ENCODE peak calls at places on chromosomes 12 and 14, in ten cellular contexts. E is AG04449, U is IMR-90, P is lower lobe of right lung, Y is endothelial cell, C is natural killer cell, I is foreskin fibroblast, J is epithelial cell of esophagus, Q is suprapubic skin, B is neural crest cell. M is an unnamed sample.

GRCh38 chr12:67579662-67580003 is 68.9 kb upstream of the DYRK2 start:
- DNase-seq in P (no peak), C (no peak), E (no peak), U (no peak), B (no peak), J (no peak), Y (no peak), I (no peak), Q (no peak), M (no peak)

GRCh38 chr12:89373772-89374572 is 21.7 kb upstream of the DUSP6 start:
- DNase-seq in B (no peak), Q (no peak), Y (no peak), I (peak; percentile 80), U (peak; percentile 90), J (peak; percentile 82), E (no peak), C (no peak), P (no peak), M (peak; percentile 53)

GRCh38 chr14:32763673-32764072 is 175.0 kb upstream of the NPAS3 start:
- DNase-seq in Y (no peak), U (no peak), J (no peak), B (no peak), E (no peak), I (no peak), P (no peak), Q (no peak), C (no peak), M (no peak)

GRCh38 chr12:115412821-115413220 is 728.8 kb upstream of the TBX3 start:
- DNase-seq in J (no peak), Y (no peak), E (no peak), Q (no peak), U (peak; percentile 4), C (no peak), I (no peak), B (no peak), P (no peak), M (no peak)

GRCh38 chr14:55107766-55108554 is 21.1 kb upstream of the LGALS3 start:
- DNase-seq in C (no peak), E (peak; percentile 83), Y (peak; percentile 15), J (peak; percentile 92), P (peak; percentile 95), Q (peak; percentile 93), I (peak; percentile 99), B (no peak), U (peak; percentile 98), M (peak; percentile 82)

GRCh38 chr12:131505561-131505960 is 205.3 kb upstream of the SFSWAP start:
- DNase-seq in E (no peak), I (no peak), Q (no peak), P (no peak), C (no peak), J (no peak), U (no peak), B (no peak), Y (no peak), M (no peak)

GRCh38 chr12:107525719-107526554 is 159.7 kb upstream of the PWP1 start:
- DNase-seq in E (no peak), J (no peak), B (no peak), I (no peak), U (no peak), C (no peak), Q (no peak), Y (no peak), P (no peak), M (no peak)

GRCh38 chr12:110698171-110698902 is 9.4 kb upstream of the HVCN1 start:
- DNase-seq in C (peak; percentile 61), I (peak; percentile 34), Q (peak; percentile 84), U (peak; percentile 59), E (no peak), J (peak; percentile 81), P (peak; percentile 83), B (no peak), Y (peak; percentile 75), M (peak; percentile 86)

GRCh38 chr12:101608301-101609133 is 13.7 kb downstream of the MYBPC1 start:
- DNase-seq in B (no peak), I (no peak), Y (no peak), U (no peak), Q (no peak), E (no peak), J (peak; percentile 54), P (peak; percentile 57), C (no peak), M (peak; percentile 80)

GRCh38 chr14:21825845-21826244 is 152.2 kb upstream of the OR4E1 start:
- DNase-seq in J (no peak), Y (no peak), E (no peak), Q (no peak), C (no peak), U (no peak), I (no peak), B (no peak), P (no peak), M (no peak)

GRCh38 chr14:38971258-38971921 is 131.6 kb downstream of the SEC23A start:
- DNase-seq in C (no peak), I (no peak), Y (no peak), Q (no peak), J (no peak), E (no peak), U (no peak), B (no peak), P (no peak), M (no peak)

GRCh38 chr14:95326987-95327386 is 7.3 kb upstream of the CLMN start:
- DNase-seq in B (no peak), C (no peak), Q (no peak), P (no peak), E (no peak), Y (no peak), J (peak; percentile 53), U (no peak), I (no peak), M (no peak)

GRCh38 chr12:10408842-10409241 is 715 bp downstream of the KLRC4 start:
- DNase-seq in I (no peak), U (no peak), E (no peak), P (no peak), Q (no peak), Y (no peak), B (no peak), C (no peak), J (no peak), M (no peak)

GRCh38 chr12:59041241-59042121 is 121.2 kb upstream of the LRIG3 start:
- DNase-seq in Y (no peak), E (peak; percentile 78), J (peak; percentile 95), C (no peak), B (no peak), P (no peak), U (peak; percentile 96), I (peak; percentile 81), Q (no peak), M (peak; percentile 51)

DNA sequence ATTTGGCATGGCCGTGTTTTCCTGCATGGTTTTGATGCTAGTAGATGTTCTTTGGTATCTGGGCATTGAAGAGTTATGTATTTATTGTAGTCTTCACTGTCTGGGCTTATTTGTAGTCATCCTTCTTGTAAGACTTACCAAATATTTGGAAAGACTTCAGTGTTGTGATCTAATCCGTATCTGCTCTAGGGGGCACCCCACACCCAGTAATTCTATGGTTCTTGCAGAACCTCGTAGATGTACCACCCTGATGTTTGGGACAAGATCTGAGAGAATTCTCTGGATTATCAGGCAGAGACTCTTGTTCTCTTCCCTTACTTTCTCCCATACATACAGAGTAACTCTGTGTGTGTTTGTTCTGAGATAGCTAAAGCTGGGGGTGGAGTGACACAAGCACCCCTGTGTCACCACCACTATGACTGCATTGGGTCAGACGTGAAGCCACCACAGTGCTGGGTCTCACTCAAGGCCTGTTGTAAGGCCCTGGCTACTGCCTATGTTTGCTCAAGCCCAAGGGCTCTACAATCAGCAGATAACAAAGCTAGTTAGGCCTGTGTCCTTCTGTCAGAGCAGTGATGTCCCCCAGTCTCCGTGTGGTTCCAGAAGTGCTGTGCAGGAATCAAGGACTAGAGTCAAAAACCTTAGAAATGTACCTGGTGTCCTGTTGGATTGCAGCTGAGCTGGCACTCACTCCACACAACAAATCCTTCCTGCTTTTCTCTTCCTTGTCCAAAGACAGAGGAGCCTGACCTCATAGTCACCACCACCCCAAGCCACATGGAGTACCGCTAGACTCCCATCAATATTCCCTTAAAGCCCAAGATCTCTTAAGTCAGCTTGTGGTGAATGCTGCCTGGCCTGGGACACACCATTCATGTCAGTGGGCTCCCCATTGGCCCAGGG is 9.5 kb downstream of the RDH16 start:
- DNase-seq in I (no peak), J (no peak), Q (no peak), B (no peak), Y (no peak), E (no peak), P (no peak), C (no peak), U (no peak), M (peak; percentile 29)
- TF ChIP-seq CTCF in I (no peak), J (no peak), Q (no peak), B (no peak), Y (no peak), E (no peak), P (peak; percentile 11), C (no peak), U (no peak), M (no peak)

GRCh38 chr12:60977966-60978365 is 1282.2 kb upstream of the USP15 start:
- DNase-seq in C (no peak), P (no peak), E (no peak), U (no peak), Q (no peak), J (peak; percentile 32), Y (no peak), I (no peak), B (no peak), M (peak; percentile 14)
- TF ChIP-seq CTCF in C (no peak), P (no peak), E (no peak), U (no peak), Q (no peak), J (peak; percentile 54), Y (no peak), I (peak; percentile 8), B (peak; percentile 50), M (peak; percentile 40)

DNA sequence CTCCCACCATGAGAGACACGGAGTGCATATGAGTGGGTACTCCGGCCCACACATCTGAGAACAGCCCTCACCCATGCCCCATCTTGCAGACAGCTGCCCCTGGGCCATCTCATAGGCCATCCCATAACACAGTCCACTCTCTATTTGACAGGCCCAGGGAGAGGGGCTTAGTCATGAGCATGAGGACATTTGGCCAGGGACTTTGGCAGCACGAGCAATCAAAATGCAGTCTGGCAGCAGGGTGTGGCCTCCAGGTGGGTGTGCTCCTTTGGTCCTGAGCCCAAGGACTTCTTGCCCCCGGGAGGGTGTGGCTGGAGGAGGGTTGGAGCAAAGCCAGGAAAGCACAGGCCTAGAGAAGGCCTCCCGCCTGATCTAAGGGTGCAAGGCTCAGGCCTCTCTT is 25.6 kb downstream of the EMP1 start:
- DNase-seq in J (peak; percentile 54), P (no peak), I (no peak), U (no peak), E (no peak), B (no peak), Q (no peak), Y (no peak), C (no peak), M (peak; percentile 66)
- TF ChIP-seq CTCF in J (no peak), P (no peak), I (no peak), U (no peak), E (no peak), B (no peak), Q (no peak), Y (no peak), C (no peak), M (no peak)

DNA sequence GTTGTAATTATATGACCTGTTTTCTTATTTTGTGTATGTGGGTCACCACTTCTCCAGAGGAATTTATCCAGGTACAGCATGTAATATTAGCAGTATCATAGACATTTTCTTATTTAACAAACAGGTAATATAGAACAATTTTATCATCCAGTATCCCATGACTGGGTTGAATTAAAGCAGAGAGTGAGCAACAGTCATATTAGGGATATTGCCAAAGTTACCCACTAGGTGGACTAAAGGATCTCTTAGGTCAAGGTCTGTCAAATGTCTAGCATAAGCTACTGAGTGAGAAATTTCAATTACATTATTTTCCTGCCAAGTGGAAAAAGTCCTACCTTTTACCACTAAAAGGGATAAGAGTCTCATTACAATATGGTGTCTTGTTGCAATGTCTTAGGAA is 62.1 kb upstream of the TRIM9 start:
- DNase-seq in P (no peak), J (peak; percentile 49), C (no peak), B (no peak), U (peak; percentile 8), E (no peak), Q (no peak), Y (no peak), I (no peak), M (no peak)
- TF ChIP-seq CTCF in P (peak; percentile 16), J (peak; percentile 46), C (no peak), B (peak; percentile 52), U (peak; percentile 20), E (no peak), Q (no peak), Y (peak; percentile 58), I (peak; percentile 23), M (peak; percentile 28)

M was measured in Calu3.